ENCODE peak calls at places on chromosomes 3 and 15, in seven cellular contexts. V, R, I, W, Z, D and O are unnamed samples.

GRCh38 chr3:17025594-17026139 is 140.9 kb downstream of the PLCL2 start:
- DNase-seq in V (no peak), R (no peak), I (no peak), W (no peak), Z (no peak), D (no peak), O (no peak)

GRCh38 chr15:98731712-98732450 is 83.5 kb downstream of the IGF1R start:
- DNase-seq in V (no peak), R (no peak), I (no peak), W (no peak), Z (no peak), D (no peak), O (no peak)

GRCh38 chr3:150412599-150413069 is 4.5 kb downstream of the TSC22D2 start:
- DNase-seq in V (peak; percentile 84), R (peak; percentile 77), I (peak; percentile 83), W (peak; percentile 85), Z (peak; percentile 76), D (no peak), O (peak; percentile 78)

GRCh38 chr15:89127054-89127702 is 38.9 kb downstream of the ABHD2 start:
- DNase-seq in V (peak; percentile 92), R (no peak), I (peak; percentile 48), W (no peak), Z (no peak), D (no peak), O (no peak)

GRCh38 chr3:78879516-78879860 is 888.3 kb downstream of the ROBO1 start:
- DNase-seq in V (no peak), R (no peak), I (no peak), W (no peak), Z (no peak), D (no peak), O (no peak)

GRCh38 chr3:42706721-42707619 is 4.4 kb upstream of the HHATL start:
- DNase-seq in V (no peak), R (no peak), I (no peak), W (no peak), Z (no peak), D (peak; percentile 4), O (no peak)

GRCh38 chr15:76963596-76963995 is 31.3 kb upstream of the PSTPIP1 start:
- DNase-seq in V (peak; percentile 45), R (no peak), I (no peak), W (no peak), Z (no peak), D (no peak), O (no peak)

GRCh38 chr3:196127308-196128040 is 45.6 kb upstream of the TFRC start:
- DNase-seq in V (peak; percentile 33), R (no peak), I (no peak), W (no peak), Z (no peak), D (no peak), O (no peak)

GRCh38 chr3:188690932-188691331 is 480.8 kb upstream of the TPRG1 start:
- DNase-seq in V (no peak), R (no peak), I (no peak), W (no peak), Z (no peak), D (no peak), O (no peak)

GRCh38 chr3:155791190-155791589 is 14.9 kb downstream of the C3orf33 start:
- DNase-seq in V (peak; percentile 45), R (no peak), I (peak; percentile 54), W (peak; percentile 12), Z (no peak), D (no peak), O (peak; percentile 9)

GRCh38 chr3:36505393-36505792 is 125.1 kb downstream of the STAC start:
- DNase-seq in V (no peak), R (no peak), I (no peak), W (no peak), Z (no peak), D (no peak), O (no peak)

GRCh38 chr3:107833722-107834416 is 257.0 kb downstream of the CD47 start:
- DNase-seq in V (no peak), R (no peak), I (no peak), W (no peak), Z (no peak), D (no peak), O (no peak)

GRCh38 chr3:86785381-86785780 is 205.6 kb downstream of the VGLL3 start:
- DNase-seq in V (peak; percentile 35), R (peak; percentile 66), I (peak; percentile 77), W (peak; percentile 64), Z (peak; percentile 39), D (no peak), O (no peak)

GRCh38 chr3:134054881-134055280 is 25.2 kb upstream of the SLCO2A1 start:
- DNase-seq in V (no peak), R (peak; percentile 23), I (no peak), W (no peak), Z (no peak), D (no peak), O (no peak)

GRCh38 chr3:42308651-42309050 is 42.7 kb upstream of the CCK start:
- DNase-seq in V (peak; percentile 29), R (no peak), I (no peak), W (no peak), Z (no peak), D (no peak), O (no peak)

GRCh38 chr15:80068578-80068977 is 9.1 kb downstream of the ZFAND6 start:
- DNase-seq in V (no peak), R (peak; percentile 50), I (peak; percentile 73), W (no peak), Z (peak; percentile 47), D (no peak), O (peak; percentile 58)

GRCh38 chr15:85412956-85413854 is 32.8 kb downstream of the AKAP13 start:
- DNase-seq in V (peak; percentile 97), R (peak; percentile 94), I (peak; percentile 76), W (peak; percentile 90), Z (no peak), D (peak; percentile 39), O (peak; percentile 88)

GRCh38 chr3:155714295-155714718 is 30.6 kb downstream of the PLCH1 start:
- DNase-seq in V (no peak), R (no peak), I (no peak), W (no peak), Z (no peak), D (no peak), O (no peak)

GRCh38 chr3:102161362-102162006 is 273.3 kb upstream of the ZPLD1 start:
- DNase-seq in V (peak; percentile 59), R (no peak), I (peak; percentile 20), W (no peak), Z (no peak), D (no peak), O (no peak)

GRCh38 chr15:94848054-94848453 is 616.7 kb downstream of the MCTP2 start:
- DNase-seq in V (no peak), R (no peak), I (no peak), W (no peak), Z (no peak), D (no peak), O (no peak)

GRCh38 chr3:177478170-177478859 is 281.0 kb upstream of the TBL1XR1 start:
- DNase-seq in V (peak; percentile 100), R (peak; percentile 100), I (peak; percentile 100), W (peak; percentile 99), Z (peak; percentile 100), D (no peak), O (peak; percentile 97)

DNA sequence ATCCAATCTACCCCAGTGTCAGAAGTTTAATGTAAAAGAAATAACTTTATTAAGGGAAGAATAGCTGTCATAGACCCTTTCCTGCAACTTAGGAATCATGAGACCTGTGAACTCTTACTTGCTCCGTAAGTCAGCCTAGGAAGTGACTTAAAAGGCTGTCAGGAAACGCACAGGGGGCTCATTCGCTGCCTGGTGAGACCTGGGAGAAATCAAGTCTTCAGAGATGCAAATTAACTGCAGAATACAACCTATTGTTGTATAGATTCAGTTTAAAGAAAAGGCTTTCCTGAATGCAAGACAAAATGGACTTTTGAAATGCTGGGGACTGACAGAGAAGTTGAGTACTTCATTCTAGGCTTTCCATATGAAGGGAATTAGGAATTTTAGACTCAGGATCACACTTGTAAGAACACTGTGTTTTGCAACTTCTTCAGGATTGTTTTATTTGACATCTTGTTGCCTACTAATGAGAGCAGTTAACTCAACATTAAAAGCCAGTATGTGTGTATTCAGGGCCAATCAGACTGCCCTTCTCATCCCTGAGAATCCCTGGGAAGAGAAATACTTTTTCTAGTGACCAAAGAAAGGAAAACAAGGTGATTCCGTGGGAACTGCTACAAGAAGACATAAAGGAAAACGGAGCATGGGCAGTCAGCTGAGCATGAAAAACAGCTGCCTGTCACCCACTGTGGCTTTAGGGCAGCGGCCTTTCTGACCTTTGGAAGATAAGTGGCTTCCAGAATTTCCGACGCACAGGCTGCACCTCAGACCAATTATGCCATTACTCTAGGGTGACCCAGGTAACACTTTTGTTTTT is 18.5 kb upstream of the DPPA4 start:
- DNase-seq in V (no peak), R (no peak), I (no peak), W (no peak), Z (no peak), D (no peak), O (no peak)
- H3K4me3 ChIP-seq in V (no peak overlapping the region), R (no peak overlapping the region), I (no peak overlapping the region), W (no peak overlapping the region), Z (no peak overlapping the region), D (no peak overlapping the region), O (no peak overlapping the region)

GRCh38 chr15:68416158-68416535 is 15.8 kb downstream of the ITGA11 start:
- DNase-seq in V (no peak), R (no peak), I (no peak), W (no peak), Z (no peak), D (no peak), O (no peak)
- TF ChIP-seq CTCF in V (no peak), R (no peak), I (no peak), W (no peak), Z (no peak), D (no peak), O (no peak)

DNA sequence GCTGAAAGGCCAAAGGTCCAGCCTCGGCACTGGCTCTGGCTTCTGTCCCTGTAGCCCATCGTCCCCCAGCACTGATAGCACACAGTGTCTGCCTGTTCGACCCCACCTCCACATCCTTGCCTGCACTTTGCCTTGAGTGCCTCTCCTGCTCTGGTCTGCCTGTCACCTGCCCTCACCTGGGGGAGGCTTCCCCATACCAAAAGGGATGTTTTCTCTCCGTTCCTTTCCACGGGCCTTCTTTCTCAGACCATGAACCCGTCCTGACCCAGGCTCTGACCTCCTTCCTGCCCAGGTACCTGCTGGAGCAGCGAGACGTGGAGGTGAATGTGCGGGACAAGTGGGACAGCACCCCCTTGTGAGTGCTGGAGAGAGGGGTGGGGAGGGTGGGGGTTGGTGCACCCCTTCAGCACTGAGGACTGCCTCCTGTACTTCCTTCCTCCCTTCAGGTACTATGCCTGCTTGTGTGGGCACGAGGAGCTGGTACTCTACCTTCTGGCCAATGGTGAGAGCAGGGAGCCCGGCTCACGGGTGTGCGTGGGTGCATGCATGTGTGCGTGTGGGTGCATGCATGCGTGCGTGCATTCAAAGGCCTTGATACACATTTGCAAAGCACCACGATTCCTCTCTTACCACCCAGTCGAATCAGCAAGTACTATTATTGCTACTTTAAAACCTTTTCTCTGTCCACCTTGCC is 1.5 kb downstream of the ABTB1 start:
- DNase-seq in V (no peak), R (no peak), I (no peak), W (no peak), Z (no peak), D (peak; percentile 58), O (no peak)
- H3K4me3 ChIP-seq in V (no peak overlapping the region), R (no peak overlapping the region), I (peak overlapping the region; percentile 88), W (peak overlapping the region; percentile 72), Z (no peak overlapping the region), D (peak overlapping the region; percentile 94), O (peak overlapping the region; percentile 70)

GRCh38 chr3:100710355-100711198 is 1.3 kb downstream of the TFG start:
- DNase-seq in V (peak; percentile 71), R (peak; percentile 70), I (peak; percentile 62), W (peak; percentile 73), Z (no peak), D (no peak), O (peak; percentile 78)
- TF ChIP-seq CTCF in V (peak; percentile 38), R (peak; percentile 42), I (peak; percentile 45), W (peak; percentile 49), Z (peak; percentile 32), D (no peak), O (peak; percentile 18)